ENCODE peak calls at places on chromosomes 1 and 21, in four cellular contexts. One of them, this sample, is unnamed. For H3K36me3 and H3K27me3, the result is how much of the 10 kb centered on the place peaks cover.

GRCh38 chr1:234768569-234769283 is 158.7 kb upstream of the IRF2BP2 start:
- DNase-seq in K562: no peak
- DNase-seq in Peyer's patch: peak
- DNase-seq in pancreas: no peak
- DNase-seq in this sample: peak

GRCh38 chr1:85321237-85321964 is 45.0 kb upstream of the BCL10 start:
- DNase-seq in Peyer's patch: no peak
- DNase-seq in pancreas: no peak
- DNase-seq in K562: no peak
- DNase-seq in this sample: no peak

GRCh38 chr1:228306275-228307217 is 98.7 kb downstream of the OBSCN start:
- DNase-seq in Peyer's patch: peak
- DNase-seq in pancreas: no peak
- DNase-seq in K562: no peak
- DNase-seq in this sample: no peak

GRCh38 chr1:108643492-108644333 is 17.2 kb downstream of the HENMT1 start:
- DNase-seq in pancreas: no peak
- DNase-seq in K562: peak
- DNase-seq in Peyer's patch: no peak
- DNase-seq in this sample: no peak

GRCh38 chr1:17199267-17200044 is 5.5 kb upstream of the PADI1 start:
- DNase-seq in Peyer's patch: peak
- DNase-seq in K562: no peak
- DNase-seq in pancreas: no peak
- DNase-seq in this sample: no peak

GRCh38 chr1:233603366-233603927 is 10.5 kb upstream of the KCNK1 start:
- DNase-seq in pancreas: no peak
- DNase-seq in Peyer's patch: no peak
- DNase-seq in K562: no peak
- DNase-seq in this sample: no peak

GRCh38 chr21:45329261-45330074 is 41.8 kb upstream of the POFUT2 start:
- DNase-seq in pancreas: peak
- DNase-seq in K562: no peak
- DNase-seq in Peyer's patch: peak
- DNase-seq in this sample: no peak

GRCh38 chr1:22709891-22710687 is 550 bp upstream of the EPHB2 start:
- DNase-seq in pancreas: peak
- DNase-seq in K562: peak
- DNase-seq in Peyer's patch: peak
- DNase-seq in this sample: no peak

GRCh38 chr1:156247460-156248322 is at the start of gene PAQR6:
- DNase-seq in pancreas: no peak
- DNase-seq in K562: no peak
- DNase-seq in Peyer's patch: peak
- DNase-seq in this sample: no peak

DNA sequence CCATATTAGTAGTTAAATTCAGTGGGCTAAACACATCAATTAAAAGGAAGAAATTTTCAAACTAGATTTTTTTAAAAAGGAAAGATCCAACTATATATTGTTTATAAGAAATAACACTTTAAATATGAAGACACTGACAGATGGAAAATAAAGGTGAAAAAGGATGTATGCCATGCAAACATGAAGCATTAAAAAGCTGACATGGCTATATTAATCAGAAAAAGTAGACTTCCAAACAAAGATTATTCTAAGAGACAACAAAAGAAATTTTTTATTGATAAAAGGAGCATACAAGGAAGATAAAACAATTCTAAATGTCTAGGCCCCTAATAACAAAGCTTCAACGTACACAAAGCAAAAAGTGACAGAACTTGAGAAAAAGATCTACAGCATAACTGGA is 92.2 kb downstream of the ATF6 start:
- DNase-seq in pancreas: no peak
- DNase-seq in K562: no peak
- DNase-seq in Peyer's patch: no peak
- DNase-seq in this sample: no peak
- H3K36me3 ChIP-seq in pancreas: under half
- H3K36me3 ChIP-seq in K562: under half
- H3K36me3 ChIP-seq in Peyer's patch: under half
- H3K36me3 ChIP-seq in this sample: under half

GRCh38 chr1:115830963-115831362 is 10.0 kb downstream of the NHLH2 start:
- DNase-seq in pancreas: no peak
- DNase-seq in K562: no peak
- DNase-seq in Peyer's patch: no peak
- DNase-seq in this sample: no peak
- H3K4me3 ChIP-seq in pancreas: no peak
- H3K4me3 ChIP-seq in K562: no peak
- H3K4me3 ChIP-seq in Peyer's patch: no peak
- H3K4me3 ChIP-seq in this sample: no peak

GRCh38 chr1:207402744-207403143 is 51.4 kb upstream of the CR2 start:
- DNase-seq in Peyer's patch: no peak
- DNase-seq in pancreas: no peak
- DNase-seq in K562: no peak
- DNase-seq in this sample: no peak
- H3K27me3 ChIP-seq in Peyer's patch: under half
- H3K27me3 ChIP-seq in pancreas: under half
- H3K27me3 ChIP-seq in K562: under half
- H3K27me3 ChIP-seq in this sample: under half

DNA sequence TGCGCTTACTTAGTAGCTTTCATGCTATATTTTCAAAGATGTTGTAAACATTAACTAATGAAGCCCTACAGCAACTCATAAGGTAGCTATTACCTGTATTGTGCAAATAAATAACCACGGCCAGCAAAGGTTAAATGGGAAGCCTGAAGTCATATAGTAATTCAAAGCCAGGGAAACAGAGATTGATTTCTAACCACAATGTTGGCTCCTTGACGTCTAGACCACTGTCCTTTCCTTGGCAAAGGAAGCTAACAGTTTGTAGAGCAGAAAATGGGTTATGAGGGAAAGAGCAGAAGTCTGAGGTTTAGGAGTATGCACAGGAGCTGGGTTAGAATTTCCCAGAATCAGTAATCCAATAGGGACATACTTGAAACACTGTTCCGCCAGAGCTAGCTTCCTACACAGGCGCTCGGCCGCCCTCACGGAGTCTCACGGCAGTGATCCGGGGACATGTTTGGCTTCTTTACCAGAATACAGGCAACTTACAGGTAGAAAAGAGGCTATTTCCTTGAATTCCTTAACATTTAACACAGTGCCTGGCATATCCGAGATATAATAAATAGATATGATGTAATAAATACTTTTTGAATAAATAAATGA is 298.8 kb upstream of the LYPLAL1 start:
- DNase-seq in K562: no peak
- DNase-seq in Peyer's patch: no peak
- DNase-seq in pancreas: no peak
- DNase-seq in this sample: no peak
- H3K36me3 ChIP-seq in K562: under half
- H3K36me3 ChIP-seq in Peyer's patch: under half
- H3K36me3 ChIP-seq in pancreas: under half
- H3K36me3 ChIP-seq in this sample: under half

GRCh38 chr1:205450448-205450847 is 5.4 kb downstream of the BLACAT1 start:
- DNase-seq in K562: peak
- DNase-seq in Peyer's patch: no peak
- DNase-seq in pancreas: no peak
- DNase-seq in this sample: no peak
- H3K4me3 ChIP-seq in K562: peak
- H3K4me3 ChIP-seq in Peyer's patch: peak
- H3K4me3 ChIP-seq in pancreas: no peak
- H3K4me3 ChIP-seq in this sample: no peak

GRCh38 chr1:50970927-50971582 is 1.0 kb downstream of the CDKN2C start:
- DNase-seq in K562: peak
- DNase-seq in Peyer's patch: no peak
- DNase-seq in pancreas: no peak
- DNase-seq in this sample: no peak
- H3K27me3 ChIP-seq in K562: under half
- H3K27me3 ChIP-seq in Peyer's patch: under half
- H3K27me3 ChIP-seq in pancreas: under half
- H3K27me3 ChIP-seq in this sample: under half

DNA sequence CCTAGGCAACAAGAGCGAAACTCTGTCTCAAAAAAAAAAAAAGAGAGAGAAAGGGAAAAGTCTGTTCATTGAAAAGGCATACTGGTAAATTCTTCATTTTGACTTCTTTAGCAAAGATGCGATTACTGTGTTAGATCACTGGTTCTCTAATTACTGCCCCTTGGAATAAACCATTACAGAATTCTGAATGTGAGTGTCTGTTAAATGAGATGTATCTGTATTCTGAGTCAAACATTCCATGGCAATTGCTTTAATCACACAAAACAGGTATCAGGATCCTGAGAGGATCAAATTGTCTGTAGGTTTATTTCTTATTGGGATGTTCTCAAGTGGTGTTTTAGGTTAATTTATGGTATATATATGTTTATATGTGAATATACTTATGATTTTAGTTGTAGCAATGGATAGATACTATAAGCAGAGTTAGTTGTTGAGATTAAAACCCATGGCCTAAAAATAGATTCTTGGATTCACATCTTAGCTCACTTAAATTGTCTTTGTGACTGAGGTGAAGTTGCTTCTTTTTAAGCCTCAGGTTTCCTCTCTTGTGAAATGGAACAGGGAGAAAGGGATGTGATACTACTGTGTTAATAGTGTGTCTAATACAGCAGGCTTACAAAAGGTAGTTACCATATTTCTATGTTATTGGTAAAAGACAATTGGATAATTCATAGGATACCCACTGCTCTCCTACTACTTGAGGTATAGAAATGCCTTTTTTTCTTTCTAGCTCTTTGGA is 16.2 kb downstream of the SRRM1 start:
- DNase-seq in K562: no peak
- DNase-seq in pancreas: no peak
- DNase-seq in Peyer's patch: no peak
- DNase-seq in this sample: no peak
- H3K36me3 ChIP-seq in K562: half or more
- H3K36me3 ChIP-seq in pancreas: under half
- H3K36me3 ChIP-seq in Peyer's patch: half or more
- H3K36me3 ChIP-seq in this sample: half or more

This sample was measured in naive thymus-derived CD4-positive, alpha-beta T cell.